ENCODE peak calls at places on chromosomes 16 and 17, in seven cellular contexts. C is GM12878, I is sigmoid colon, S is uterus, V is Peyer's patch, F is HCT116, W is HepG2. G is an unnamed sample. For H3K27me3, the result is how much of the 10 kb centered on the place peaks cover.

GRCh38 chr17:1830288-1830687 is 483 bp downstream of the RPA1 start:
- DNase-seq in C (no peak), I (no peak), S (no peak), V (no peak), F (no peak), W (peak), G (no peak)

GRCh38 chr16:89722392-89723278 is 1.3 kb downstream of the ZNF276 start:
- DNase-seq in C (no peak), I (peak), S (peak), V (peak), F (peak), W (no peak), G (no peak)

GRCh38 chr17:27379863-27380533 is 76.2 kb upstream of the KSR1 start:
- DNase-seq in C (no peak), I (peak), S (peak), V (no peak), F (no peak), W (no peak), G (no peak)

GRCh38 chr17:31900877-31901276 is 631 bp downstream of the UTP6 start:
- DNase-seq in C (no peak), I (no peak), S (no peak), V (no peak), F (no peak), W (peak), G (no peak)

GRCh38 chr16:27686926-27687325 is 137.0 kb downstream of the KATNIP start:
- DNase-seq in C (no peak), I (no peak), S (no peak), V (no peak), F (no peak), W (no peak), G (no peak)

GRCh38 chr16:64579712-64580111 is 542.2 kb downstream of the CDH11 start:
- DNase-seq in C (no peak), I (no peak), S (no peak), V (no peak), F (no peak), W (no peak), G (no peak)

GRCh38 chr16:2874032-2874431 is 9.0 kb upstream of the FLYWCH2 start:
- DNase-seq in C (no peak), I (no peak), S (no peak), V (no peak), F (no peak), W (no peak), G (no peak)

GRCh38 chr17:58531661-58532554 is 17.5 kb upstream of the MTMR4 start:
- DNase-seq in C (no peak), I (peak), S (peak), V (peak), F (no peak), W (no peak), G (no peak)

GRCh38 chr17:53141280-53141679 is 681.4 kb upstream of the KIF2B start:
- DNase-seq in C (no peak), I (no peak), S (no peak), V (no peak), F (no peak), W (no peak), G (no peak)

GRCh38 chr16:19283637-19284036 is 1.9 kb upstream of the CLEC19A start:
- DNase-seq in C (no peak), I (no peak), S (no peak), V (no peak), F (no peak), W (no peak), G (no peak)

GRCh38 chr17:47649972-47650524 is 329 bp downstream of the KPNB1 start:
- DNase-seq in C (no peak), I (no peak), S (no peak), V (peak), F (no peak), W (no peak), G (no peak)

GRCh38 chr16:30472328-30472942 is at the start of gene ITGAL:
- DNase-seq in C (peak), I (peak), S (no peak), V (peak), F (no peak), W (no peak), G (no peak)

GRCh38 chr17:80992077-80992947 is 671 bp downstream of the CHMP6 start:
- DNase-seq in C (no peak), I (no peak), S (no peak), V (no peak), F (no peak), W (no peak), G (no peak)

GRCh38 chr17:55171634-55172328 is 93.0 kb upstream of the HLF start:
- DNase-seq in C (no peak), I (no peak), S (no peak), V (no peak), F (no peak), W (no peak), G (no peak)

GRCh38 chr16:75733305-75734141 is 7.2 kb upstream of the CPHXL start:
- DNase-seq in C (no peak), I (no peak), S (peak), V (no peak), F (no peak), W (no peak), G (no peak)

GRCh38 chr17:63445571-63446217 is 412 bp downstream of the CYB561 start:
- DNase-seq in C (no peak), I (no peak), S (peak), V (no peak), F (peak), W (no peak), G (no peak)

GRCh38 chr17:73027130-73027741 is 65.3 kb downstream of the SLC39A11 start:
- DNase-seq in C (no peak), I (no peak), S (no peak), V (no peak), F (no peak), W (no peak), G (no peak)

GRCh38 chr17:44213403-44214229 is 5.9 kb downstream of the UBTF start:
- DNase-seq in C (no peak), I (no peak), S (no peak), V (no peak), F (no peak), W (no peak), G (no peak)

GRCh38 chr17:44214230-44214494 is 5.3 kb downstream of the UBTF start:
- DNase-seq in C (no peak), I (no peak), S (no peak), V (no peak), F (no peak), W (no peak), G (no peak)

GRCh38 chr17:44211281-44212265 is 7.9 kb downstream of the UBTF start:
- DNase-seq in C (no peak), I (no peak), S (no peak), V (no peak), F (no peak), W (no peak), G (no peak)

GRCh38 chr17:44214896-44215295 is 4.6 kb downstream of the UBTF start:
- DNase-seq in C (no peak), I (no peak), S (no peak), V (no peak), F (no peak), W (no peak), G (no peak)

DNA sequence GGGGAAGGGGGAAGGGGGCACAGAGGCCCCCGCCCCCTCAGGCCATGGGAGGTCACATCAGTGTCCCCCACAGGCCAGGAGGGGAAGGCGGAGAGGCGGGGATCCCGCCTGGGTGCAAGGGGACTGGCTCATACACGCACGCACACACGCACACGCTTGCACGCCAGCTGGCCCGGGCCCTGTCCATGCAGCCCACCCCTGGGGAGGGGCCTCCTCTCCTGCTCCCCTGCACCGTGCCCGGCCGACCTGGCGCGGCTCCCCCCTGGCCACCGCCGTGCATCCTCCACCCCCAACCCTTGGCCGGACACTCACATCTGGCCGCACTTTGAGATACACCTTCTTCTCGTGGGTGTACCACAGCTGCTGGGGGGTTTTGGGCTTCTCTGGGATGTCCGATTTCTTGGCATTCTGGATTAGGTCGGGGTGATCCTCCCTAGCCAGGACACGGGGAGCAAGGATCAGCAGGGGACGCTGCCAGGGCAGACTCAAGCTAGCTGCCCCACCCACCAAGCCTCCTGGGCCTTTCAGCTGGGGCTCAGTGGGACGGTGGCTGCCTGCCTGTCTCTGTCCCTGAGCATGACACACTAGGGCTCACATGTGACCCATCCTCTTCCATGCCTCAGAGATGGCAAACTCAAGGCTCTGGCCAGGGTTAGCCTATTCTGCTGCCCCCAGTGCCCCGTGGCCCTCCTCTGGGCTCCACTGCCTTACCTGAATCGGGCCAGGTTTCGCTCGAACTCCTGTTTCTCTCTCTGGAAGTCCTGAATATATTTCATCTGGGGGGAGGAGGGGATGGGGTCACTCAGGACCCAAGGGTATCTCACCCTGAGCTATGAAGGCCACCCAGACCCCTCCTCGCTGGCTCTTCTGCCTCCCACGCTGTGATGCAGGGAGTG is 6.7 kb downstream of the UBTF start:
- DNase-seq in C (no peak), I (no peak), S (no peak), V (no peak), F (no peak), W (no peak), G (no peak)
- TF ChIP-seq POLR2A in C (peak), I (no peak), S (no peak), V (no peak), F (no peak), W (no peak), G (no peak)

DNA sequence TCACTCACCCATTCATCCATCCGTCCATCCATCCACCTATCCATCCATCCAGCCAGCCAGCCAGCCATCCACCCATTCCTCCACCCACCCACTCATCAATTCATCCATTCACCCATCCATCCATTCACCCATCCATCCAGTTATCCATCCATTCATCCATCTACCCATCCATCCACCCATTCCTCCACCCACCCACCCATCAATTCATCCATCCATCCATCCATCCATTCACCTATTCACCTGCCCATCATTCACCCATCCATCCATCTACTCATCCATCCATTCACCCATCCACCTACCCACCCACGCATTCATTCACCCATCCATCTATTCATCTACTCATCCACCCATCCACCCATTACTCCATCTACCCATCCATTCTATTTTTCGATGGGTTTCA is 43.6 kb upstream of the JPH3 start:
- DNase-seq in C (no peak), I (no peak), S (no peak), V (no peak), F (no peak), W (no peak), G (no peak)
- H3K27me3 ChIP-seq in C (under half), I (under half), S (under half), V (under half), F (under half), W (under half), G (under half)

DNA sequence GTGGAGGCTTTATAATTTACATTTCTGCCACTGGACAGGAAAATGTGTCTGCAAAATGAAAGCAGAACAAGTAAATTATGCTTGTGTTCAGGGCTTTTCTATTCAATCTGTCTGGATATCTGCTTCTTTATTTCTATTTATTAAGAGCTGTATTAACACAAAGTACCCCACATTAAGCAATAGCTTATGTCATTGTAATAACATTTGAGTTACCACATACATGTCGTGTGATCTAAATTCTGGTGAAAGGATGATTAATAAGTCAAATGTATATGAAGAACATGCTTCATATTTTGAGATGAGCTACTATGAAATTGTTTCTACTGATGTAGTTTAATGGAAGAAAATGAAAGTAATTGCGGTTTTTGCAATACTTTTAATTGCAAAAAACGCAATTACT is 238.2 kb downstream of the KCNJ2 start:
- DNase-seq in C (no peak), I (no peak), S (no peak), V (no peak), F (no peak), W (no peak), G (no peak)
- TF ChIP-seq CTCF in C (no peak), I (no peak), S (no peak), V (no peak), F (no peak), W (no peak), G (no peak)

DNA sequence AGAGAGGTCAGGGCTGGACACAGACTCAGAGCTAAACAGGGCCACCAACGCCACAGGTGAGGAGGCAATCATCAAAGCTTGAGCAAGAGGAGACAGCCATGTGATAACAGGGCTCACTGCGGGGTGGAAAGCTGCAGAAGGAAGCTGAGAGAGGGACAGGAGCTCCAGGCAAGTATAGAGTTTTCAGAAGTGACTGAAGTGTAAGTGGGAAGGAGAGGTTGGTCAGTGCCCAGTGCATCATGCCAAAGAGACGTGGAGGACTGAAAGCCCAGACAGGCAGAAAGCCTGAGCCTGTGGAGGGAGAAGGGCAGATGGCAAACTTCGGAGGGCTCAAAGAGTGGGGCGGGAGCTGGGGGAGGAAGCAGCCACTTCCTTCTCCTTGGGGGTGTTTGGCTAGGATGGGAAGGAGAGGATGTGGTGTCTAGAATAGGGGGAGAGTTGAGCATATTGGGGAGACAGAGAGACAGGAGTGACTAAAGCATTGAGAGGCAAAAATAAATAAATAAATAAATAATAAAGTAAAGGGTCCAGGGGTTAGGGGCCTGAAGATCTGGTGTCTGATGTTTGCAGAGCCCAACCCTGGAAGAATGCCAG is 2.6 kb downstream of the KIFC3 start:
- DNase-seq in C (no peak), I (no peak), S (no peak), V (no peak), F (no peak), W (no peak), G (no peak)
- TF ChIP-seq POLR2A in C (no peak), I (no peak), S (no peak), V (no peak), F (no peak), W (no peak), G (no peak)

DNA sequence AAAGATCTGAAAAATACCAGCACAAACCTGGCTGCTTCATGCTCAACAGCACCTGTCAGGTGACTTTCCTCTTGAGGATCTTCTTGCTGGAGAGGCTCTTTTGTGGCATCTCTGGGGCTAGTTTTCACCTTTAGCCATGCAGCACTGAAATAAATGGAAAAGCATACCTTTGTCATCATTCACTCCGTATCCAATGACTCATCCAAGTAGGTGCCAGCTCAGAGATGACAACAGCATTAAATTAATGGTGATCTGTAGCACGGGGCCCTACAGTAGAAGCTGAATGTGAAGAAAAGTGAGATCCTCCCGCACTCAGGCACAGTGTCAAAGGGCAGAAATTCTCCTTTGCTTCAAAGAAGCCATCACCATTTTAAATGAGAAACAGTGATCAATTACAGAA is 32.2 kb downstream of the KIAA0753 start:
- DNase-seq in C (no peak), I (no peak), S (no peak), V (no peak), F (peak), W (no peak), G (no peak)
- H3K27me3 ChIP-seq in C (under half), I (under half), S (under half), V (under half), F (under half), W (under half), G (under half)

DNA sequence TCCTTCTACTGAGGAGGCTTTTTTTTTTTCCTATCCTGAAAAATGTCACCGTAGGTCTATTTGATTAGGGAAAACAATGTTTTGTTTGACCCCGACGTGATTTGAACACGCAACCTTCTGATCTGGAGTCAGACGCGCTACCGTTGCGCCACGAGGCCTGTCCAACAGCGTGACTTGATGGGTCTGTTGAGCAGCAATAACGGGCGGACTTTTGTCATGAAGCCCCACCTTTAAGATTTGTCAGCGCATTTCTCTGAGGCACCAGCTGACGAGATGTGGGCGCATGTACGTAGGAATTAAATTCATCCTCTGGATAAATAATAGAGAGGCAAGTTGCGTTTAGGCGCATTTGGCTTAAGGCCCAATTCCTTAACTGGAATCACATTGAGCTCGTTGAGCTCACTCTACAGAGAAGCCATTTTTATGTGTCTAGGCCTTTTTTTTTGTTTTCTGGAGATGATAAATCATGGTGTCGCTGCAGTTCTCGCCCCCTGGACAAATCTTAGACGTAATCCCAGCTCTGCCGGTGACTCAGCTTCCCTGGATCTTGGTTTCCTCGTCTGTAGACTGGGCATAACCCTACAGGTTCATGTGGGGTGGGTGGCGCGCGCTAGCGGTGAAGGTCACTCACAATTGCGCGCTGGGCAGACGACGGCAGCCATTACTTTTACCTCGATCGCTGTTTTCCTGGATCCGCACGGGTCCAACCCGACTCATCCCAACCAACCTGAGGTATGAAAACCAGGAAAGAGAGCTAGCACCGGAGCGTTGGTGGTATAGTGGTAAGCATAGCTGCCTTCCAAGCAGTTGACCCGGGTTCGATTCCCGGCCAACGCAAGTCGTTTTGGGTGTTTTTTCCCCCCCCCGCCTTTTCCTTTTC is 10.6 kb upstream of the AURKB start:
- DNase-seq in C (peak), I (peak), S (peak), V (peak), F (peak), W (peak), G (no peak)
- TF ChIP-seq CTCF in C (peak), I (no peak), S (no peak), V (no peak), F (no peak), W (peak), G (no peak)

DNA sequence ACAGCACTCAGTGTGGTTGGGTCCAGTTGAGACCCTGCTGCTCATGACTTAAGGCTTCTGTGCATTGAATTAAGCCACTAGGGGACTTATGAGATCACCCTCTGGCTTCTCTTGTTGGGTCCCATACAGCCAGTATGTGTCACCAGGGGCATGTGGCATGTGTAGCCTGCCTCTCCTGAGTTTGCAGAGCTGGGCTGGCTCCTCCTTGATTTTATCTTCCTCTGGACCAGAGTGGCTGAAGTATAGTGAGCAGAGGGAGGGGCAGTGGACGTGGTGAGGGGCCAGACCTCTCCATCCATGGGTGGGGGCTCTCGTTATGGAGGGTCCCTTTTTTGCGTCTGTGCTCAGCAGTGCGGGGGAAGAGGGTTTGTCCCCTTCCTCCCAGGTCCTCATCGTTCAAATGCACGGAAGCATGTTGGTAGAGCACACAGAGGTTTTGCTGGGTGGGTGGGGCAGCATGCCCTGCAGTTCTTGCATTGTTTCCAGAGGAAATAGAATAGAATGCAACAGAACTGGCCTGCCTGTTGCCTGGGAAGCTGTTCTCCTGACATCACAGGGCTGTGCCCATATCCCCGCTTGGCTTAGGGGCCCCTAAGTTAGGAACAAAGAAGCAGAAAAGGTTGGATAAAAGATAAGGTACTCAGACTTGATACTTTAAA is 77.4 kb downstream of the SPECC1 start:
- DNase-seq in C (no peak), I (no peak), S (no peak), V (no peak), F (no peak), W (no peak), G (no peak)
- TF ChIP-seq POLR2A in C (no peak), I (no peak), S (no peak), V (no peak), F (no peak), W (no peak), G (no peak)